ENCODE peak calls at places on chromosome 9, in nine cellular contexts. One of them, this sample, is unnamed.
A peak's percentile ranks its signal among the peaks of the same experiment; 100 is the strongest.

GRCh38 chr9:65409471-65409980 is 124.5 kb upstream of the FOXD4L5 start:
- DNase-seq in tibial nerve: no peak
- DNase-seq in Peyer's patch: no peak
- DNase-seq in breast epithelium: no peak
- DNase-seq in A549: no peak
- DNase-seq in stomach: no peak
- DNase-seq in suprapubic skin: no peak
- DNase-seq in spleen: peak; percentile 47
- DNase-seq in uterus: no peak
- DNase-seq in this sample: no peak

GRCh38 chr9:8447618-8448017 is 648.0 kb upstream of the DMAC1 start:
- DNase-seq in spleen: no peak
- DNase-seq in suprapubic skin: no peak
- DNase-seq in uterus: no peak
- DNase-seq in tibial nerve: no peak
- DNase-seq in breast epithelium: no peak
- DNase-seq in stomach: no peak
- DNase-seq in A549: no peak
- DNase-seq in Peyer's patch: no peak
- DNase-seq in this sample: no peak

GRCh38 chr9:19677929-19678328 is 110.9 kb downstream of the SLC24A2 start:
- DNase-seq in A549: no peak
- DNase-seq in uterus: no peak
- DNase-seq in suprapubic skin: no peak
- DNase-seq in breast epithelium: no peak
- DNase-seq in tibial nerve: no peak
- DNase-seq in stomach: no peak
- DNase-seq in spleen: no peak
- DNase-seq in Peyer's patch: no peak
- DNase-seq in this sample: no peak

GRCh38 chr9:127562841-127563523 is 49.1 kb upstream of the STXBP1 start:
- DNase-seq in breast epithelium: no peak
- DNase-seq in suprapubic skin: no peak
- DNase-seq in stomach: no peak
- DNase-seq in A549: peak; percentile 73
- DNase-seq in uterus: peak; percentile 45
- DNase-seq in tibial nerve: no peak
- DNase-seq in Peyer's patch: no peak
- DNase-seq in spleen: no peak
- DNase-seq in this sample: no peak

GRCh38 chr9:2271426-2271825 is 256.3 kb downstream of the SMARCA2 start:
- DNase-seq in breast epithelium: no peak
- DNase-seq in A549: peak; percentile 39
- DNase-seq in spleen: no peak
- DNase-seq in Peyer's patch: peak; percentile 60
- DNase-seq in stomach: no peak
- DNase-seq in suprapubic skin: no peak
- DNase-seq in tibial nerve: peak; percentile 23
- DNase-seq in uterus: no peak
- DNase-seq in this sample: no peak

GRCh38 chr9:2576631-2577030 is 45.0 kb upstream of the VLDLR start:
- DNase-seq in uterus: no peak
- DNase-seq in spleen: no peak
- DNase-seq in stomach: no peak
- DNase-seq in suprapubic skin: no peak
- DNase-seq in breast epithelium: no peak
- DNase-seq in tibial nerve: no peak
- DNase-seq in A549: no peak
- DNase-seq in Peyer's patch: no peak
- DNase-seq in this sample: no peak

GRCh38 chr9:30411571-30411970 is 1972.9 kb upstream of the ACO1 start:
- DNase-seq in suprapubic skin: no peak
- DNase-seq in spleen: peak; percentile 36
- DNase-seq in tibial nerve: no peak
- DNase-seq in A549: peak; percentile 6
- DNase-seq in stomach: no peak
- DNase-seq in Peyer's patch: no peak
- DNase-seq in uterus: no peak
- DNase-seq in breast epithelium: no peak
- DNase-seq in this sample: no peak

GRCh38 chr9:99778308-99778707 is 43.4 kb upstream of the NR4A3 start:
- DNase-seq in suprapubic skin: no peak
- DNase-seq in breast epithelium: no peak
- DNase-seq in A549: peak; percentile 27
- DNase-seq in Peyer's patch: no peak
- DNase-seq in stomach: no peak
- DNase-seq in spleen: no peak
- DNase-seq in uterus: no peak
- DNase-seq in tibial nerve: no peak
- DNase-seq in this sample: no peak

GRCh38 chr9:124493794-124494479 is 13.3 kb downstream of the NR5A1 start:
- DNase-seq in Peyer's patch: no peak
- DNase-seq in spleen: no peak
- DNase-seq in A549: no peak
- DNase-seq in uterus: no peak
- DNase-seq in stomach: no peak
- DNase-seq in breast epithelium: no peak
- DNase-seq in tibial nerve: no peak
- DNase-seq in suprapubic skin: no peak
- DNase-seq in this sample: no peak

GRCh38 chr9:108083160-108083559 is 593.6 kb upstream of the KLF4 start:
- DNase-seq in suprapubic skin: no peak
- DNase-seq in spleen: no peak
- DNase-seq in breast epithelium: no peak
- DNase-seq in tibial nerve: no peak
- DNase-seq in uterus: no peak
- DNase-seq in A549: no peak
- DNase-seq in Peyer's patch: no peak
- DNase-seq in stomach: no peak
- DNase-seq in this sample: no peak

GRCh38 chr9:109641079-109641659 is 138.8 kb upstream of the PALM2AKAP2 start:
- DNase-seq in suprapubic skin: no peak
- DNase-seq in uterus: no peak
- DNase-seq in A549: no peak
- DNase-seq in Peyer's patch: no peak
- DNase-seq in stomach: no peak
- DNase-seq in breast epithelium: no peak
- DNase-seq in tibial nerve: no peak
- DNase-seq in spleen: no peak
- DNase-seq in this sample: no peak

GRCh38 chr9:90942555-90942954 is 140.9 kb downstream of the SYK start:
- DNase-seq in breast epithelium: no peak
- DNase-seq in tibial nerve: no peak
- DNase-seq in suprapubic skin: no peak
- DNase-seq in uterus: no peak
- DNase-seq in A549: no peak
- DNase-seq in stomach: no peak
- DNase-seq in Peyer's patch: peak; percentile 52
- DNase-seq in spleen: no peak
- DNase-seq in this sample: no peak

DNA sequence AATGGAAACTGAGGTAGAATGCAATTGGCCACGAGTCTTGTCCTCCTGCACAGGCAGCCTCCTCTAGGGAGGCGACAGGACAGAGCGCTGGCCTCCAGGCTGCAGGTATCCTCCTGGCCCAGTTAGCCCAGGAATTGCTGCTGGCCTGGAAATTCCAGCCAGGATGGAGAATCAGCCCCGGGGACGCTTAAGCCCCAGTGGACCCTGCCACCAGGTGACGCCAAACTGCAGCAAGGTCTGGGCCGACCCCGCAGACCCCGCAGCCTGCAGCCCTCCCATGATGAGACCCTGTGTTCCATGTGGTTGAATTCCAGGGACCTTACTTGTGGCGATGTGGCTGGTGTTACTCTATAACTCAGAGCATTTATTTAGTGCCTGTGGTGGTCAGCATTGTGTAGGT is 7.3 kb downstream of the CACFD1 start:
- DNase-seq in A549: no peak
- DNase-seq in breast epithelium: no peak
- DNase-seq in spleen: no peak
- DNase-seq in stomach: no peak
- DNase-seq in Peyer's patch: no peak
- DNase-seq in uterus: no peak
- DNase-seq in tibial nerve: no peak
- DNase-seq in suprapubic skin: no peak
- DNase-seq in this sample: no peak
- TF ChIP-seq POLR2A in A549: no peak
- TF ChIP-seq POLR2A in breast epithelium: no peak
- TF ChIP-seq POLR2A in spleen: no peak
- TF ChIP-seq POLR2A in stomach: no peak
- TF ChIP-seq POLR2A in Peyer's patch: no peak
- TF ChIP-seq POLR2A in uterus: no peak
- TF ChIP-seq POLR2A in tibial nerve: no peak
- TF ChIP-seq POLR2A in suprapubic skin: no peak
- TF ChIP-seq POLR2A in this sample: no peak

GRCh38 chr9:83430681-83431080 is 107.5 kb downstream of the FRMD3 start:
- DNase-seq in Peyer's patch: no peak
- DNase-seq in stomach: no peak
- DNase-seq in A549: no peak
- DNase-seq in tibial nerve: no peak
- DNase-seq in breast epithelium: no peak
- DNase-seq in uterus: no peak
- DNase-seq in spleen: no peak
- DNase-seq in suprapubic skin: no peak
- DNase-seq in this sample: no peak

GRCh38 chr9:83432877-83433276 is 105.3 kb downstream of the FRMD3 start:
- DNase-seq in uterus: no peak
- DNase-seq in suprapubic skin: no peak
- DNase-seq in tibial nerve: no peak
- DNase-seq in breast epithelium: no peak
- DNase-seq in Peyer's patch: no peak
- DNase-seq in spleen: no peak
- DNase-seq in A549: no peak
- DNase-seq in stomach: no peak
- DNase-seq in this sample: no peak

GRCh38 chr9:83431470-83432060 is 106.6 kb downstream of the FRMD3 start:
- DNase-seq in suprapubic skin: no peak
- DNase-seq in stomach: peak; percentile 94
- DNase-seq in tibial nerve: peak; percentile 17
- DNase-seq in Peyer's patch: peak; percentile 77
- DNase-seq in spleen: no peak
- DNase-seq in uterus: peak; percentile 56
- DNase-seq in A549: peak; percentile 26
- DNase-seq in breast epithelium: no peak
- DNase-seq in this sample: no peak

GRCh38 chr9:83433841-83434240 is 104.4 kb downstream of the FRMD3 start:
- DNase-seq in A549: no peak
- DNase-seq in suprapubic skin: no peak
- DNase-seq in Peyer's patch: no peak
- DNase-seq in stomach: no peak
- DNase-seq in spleen: no peak
- DNase-seq in uterus: no peak
- DNase-seq in breast epithelium: no peak
- DNase-seq in tibial nerve: no peak
- DNase-seq in this sample: no peak

GRCh38 chr9:83432104-83432627 is 106.0 kb downstream of the FRMD3 start:
- DNase-seq in breast epithelium: peak; percentile 87
- DNase-seq in stomach: peak; percentile 97
- DNase-seq in spleen: peak; percentile 83
- DNase-seq in A549: peak; percentile 62
- DNase-seq in tibial nerve: peak; percentile 26
- DNase-seq in uterus: peak; percentile 70
- DNase-seq in Peyer's patch: peak; percentile 86
- DNase-seq in suprapubic skin: peak; percentile 68
- DNase-seq in this sample: no peak
- H3K27ac ChIP-seq in breast epithelium: peak overlapping the region; percentile 34
- H3K27ac ChIP-seq in stomach: peak overlapping the region; percentile 75
- H3K27ac ChIP-seq in spleen: peak overlapping the region; percentile 68
- H3K27ac ChIP-seq in A549: peak overlapping the region; percentile 85
- H3K27ac ChIP-seq in tibial nerve: peak overlapping the region; percentile 45
- H3K27ac ChIP-seq in uterus: peak overlapping the region; percentile 66
- H3K27ac ChIP-seq in Peyer's patch: peak overlapping the region; percentile 82
- H3K27ac ChIP-seq in suprapubic skin: no peak overlapping the region
- H3K27ac ChIP-seq in this sample: peak overlapping the region; percentile 2

DNA sequence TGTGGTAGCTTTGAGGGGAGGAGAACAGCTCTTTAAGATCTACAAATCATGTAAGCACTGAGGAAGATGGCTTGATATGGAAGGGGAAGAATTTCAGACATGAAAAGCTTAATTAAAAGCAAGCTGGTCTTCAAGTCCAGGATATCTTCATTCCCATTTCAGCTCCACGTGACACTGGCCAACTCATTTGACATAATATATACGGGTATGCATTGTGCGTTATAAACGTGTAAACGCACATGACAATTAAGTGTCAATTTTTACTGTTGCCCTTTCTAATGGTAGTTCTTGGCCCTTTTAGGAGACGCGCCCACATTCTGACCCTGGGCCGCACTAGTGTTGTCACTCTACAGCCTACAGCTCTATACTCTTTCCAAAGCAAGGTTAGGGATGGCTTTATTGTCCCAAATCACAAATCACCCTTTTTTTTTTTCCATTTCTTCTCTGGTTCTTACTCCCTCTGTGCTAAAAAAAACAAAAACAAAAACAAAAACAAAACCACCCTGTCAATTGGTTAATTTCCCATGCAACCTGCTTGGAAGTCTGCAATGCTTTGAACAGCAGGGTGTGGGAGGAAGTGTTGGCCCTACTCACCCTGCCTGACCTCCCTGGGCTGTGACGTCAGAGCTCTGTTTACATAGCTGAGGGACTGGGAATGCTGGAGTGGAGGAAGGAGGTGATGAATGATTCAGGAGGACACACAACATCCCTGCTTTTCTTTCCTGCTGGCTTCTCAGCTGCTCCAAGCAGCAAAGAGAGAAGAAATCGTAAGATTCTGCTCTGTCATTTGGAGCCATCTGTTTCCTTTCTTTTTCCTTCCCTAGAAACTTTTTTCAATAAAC is 19.3 kb downstream of the RFK start:
- DNase-seq in tibial nerve: peak; percentile 78
- DNase-seq in Peyer's patch: peak; percentile 91
- DNase-seq in spleen: no peak
- DNase-seq in uterus: peak; percentile 75
- DNase-seq in stomach: peak; percentile 90
- DNase-seq in suprapubic skin: no peak
- DNase-seq in A549: peak; percentile 99
- DNase-seq in breast epithelium: no peak
- DNase-seq in this sample: no peak
- H3K4me1 ChIP-seq in tibial nerve: no peaks in the 10 kb centered on the region
- H3K4me1 ChIP-seq in Peyer's patch: no peaks in the 10 kb centered on the region
- H3K4me1 ChIP-seq in spleen: no peaks in the 10 kb centered on the region
- H3K4me1 ChIP-seq in uterus: no peaks in the 10 kb centered on the region
- H3K4me1 ChIP-seq in stomach: peaks cover 57% of the 10 kb centered on the region
- H3K4me1 ChIP-seq in suprapubic skin: peaks cover 21% of the 10 kb centered on the region
- H3K4me1 ChIP-seq in A549: peaks cover 94% of the 10 kb centered on the region
- H3K4me1 ChIP-seq in breast epithelium: peaks cover 10% of the 10 kb centered on the region
- H3K4me1 ChIP-seq in this sample: peaks cover 44% of the 10 kb centered on the region

DNA sequence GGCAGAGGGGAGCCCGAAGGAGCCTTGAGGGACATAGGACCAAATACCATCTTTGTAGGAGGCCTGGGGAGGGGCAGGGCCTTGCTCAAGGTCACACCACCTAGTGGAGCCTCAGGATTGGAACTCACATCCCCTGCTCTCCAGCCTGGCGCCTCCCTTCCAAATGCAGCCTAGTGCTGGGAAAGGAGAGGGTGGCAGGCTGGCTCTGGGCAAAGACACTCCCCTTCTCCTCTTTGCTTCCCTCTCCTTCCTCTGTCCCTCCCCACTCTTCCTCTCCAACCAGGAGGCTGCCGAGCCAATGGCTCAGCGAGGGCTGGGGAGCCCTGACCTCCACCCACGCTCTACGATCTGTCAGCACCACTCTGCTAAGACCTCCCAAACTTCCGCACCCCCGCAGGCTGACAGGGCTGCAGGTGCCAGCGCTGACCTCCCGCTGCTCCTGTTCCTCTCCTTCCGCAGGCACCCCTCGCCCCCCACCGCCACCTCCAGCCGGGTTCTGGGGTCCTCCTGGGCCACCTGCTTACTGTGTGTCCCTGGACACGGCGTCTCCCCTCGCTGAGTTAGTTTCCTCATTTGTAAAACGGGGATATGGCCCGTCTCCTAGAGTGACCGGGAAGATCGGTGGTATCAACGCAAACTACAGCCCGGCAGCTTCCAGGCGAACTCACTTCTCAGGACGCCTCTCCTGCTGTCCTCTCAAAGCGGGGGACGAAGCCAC is 52.9 kb downstream of the C9orf50 start:
- DNase-seq in tibial nerve: no peak
- DNase-seq in A549: peak; percentile 92
- DNase-seq in stomach: peak; percentile 40
- DNase-seq in uterus: no peak
- DNase-seq in spleen: no peak
- DNase-seq in Peyer's patch: no peak
- DNase-seq in suprapubic skin: no peak
- DNase-seq in breast epithelium: no peak
- DNase-seq in this sample: no peak
- TF ChIP-seq POLR2A in tibial nerve: no peak
- TF ChIP-seq POLR2A in A549: peak; percentile 65
- TF ChIP-seq POLR2A in stomach: no peak
- TF ChIP-seq POLR2A in uterus: peak; percentile 11
- TF ChIP-seq POLR2A in spleen: no peak
- TF ChIP-seq POLR2A in Peyer's patch: no peak
- TF ChIP-seq POLR2A in suprapubic skin: no peak
- TF ChIP-seq POLR2A in breast epithelium: no peak
- TF ChIP-seq POLR2A in this sample: no peak

This sample was measured in esophagus squamous epithelium.